ENCODE peak calls at places on chromosomes 12 and 14, in nine cellular contexts. W is left ventricle myocardium inferior; C is SJSA1; B is CD4-positive, alpha-beta T cell; N is neural progenitor cell; K is lung; E is fibroblast of lung; U is right cardiac atrium; L is hepatocyte. D is an unnamed sample. For H3K9me3, the result is how much of the 10 kb centered on the place peaks cover.

GRCh38 chr14:100476012-100476822 is 111.0 kb downstream of the BEGAIN start:
- DNase-seq in W (no peak), C (peak), B (no peak), N (no peak), K (no peak), E (peak), U (no peak), L (peak), D (no peak)

GRCh38 chr14:92549853-92550244 is 36.3 kb downstream of the RIN3 start:
- DNase-seq in W (peak), C (no peak), B (no peak), N (no peak), K (no peak), E (peak), U (peak), L (no peak), D (no peak)

GRCh38 chr12:94795520-94795919 is 145.2 kb upstream of the TMCC3 start:
- DNase-seq in W (no peak), C (peak), B (no peak), N (peak), K (no peak), E (peak), U (no peak), L (peak), D (no peak)

GRCh38 chr12:100499416-100499815 is 25.8 kb downstream of the NR1H4 start:
- DNase-seq in W (no peak), C (no peak), B (no peak), N (no peak), K (no peak), E (no peak), U (no peak), L (no peak), D (no peak)

GRCh38 chr12:92403210-92404175 is 257.8 kb upstream of the BTG1 start:
- DNase-seq in W (no peak), C (no peak), B (peak), N (no peak), K (no peak), E (no peak), U (no peak), L (no peak), D (no peak)

GRCh38 chr12:77122236-77122635 is 56.9 kb upstream of the E2F7 start:
- DNase-seq in W (no peak), C (peak), B (no peak), N (no peak), K (no peak), E (peak), U (no peak), L (peak), D (no peak)

GRCh38 chr12:112685321-112685720 is 106.2 kb upstream of the RPH3A start:
- DNase-seq in W (no peak), C (no peak), B (no peak), N (no peak), K (no peak), E (no peak), U (no peak), L (no peak), D (no peak)

GRCh38 chr14:101972126-101972785 is 7.9 kb downstream of the DYNC1H1 start:
- DNase-seq in W (peak), C (peak), B (no peak), N (no peak), K (peak), E (peak), U (peak), L (peak), D (no peak)

GRCh38 chr12:108004368-108004767 is 124.7 kb upstream of the WSCD2 start:
- DNase-seq in W (no peak), C (no peak), B (no peak), N (peak), K (no peak), E (no peak), U (no peak), L (peak), D (no peak)

GRCh38 chr12:19988918-19989317 is 379.4 kb upstream of the PDE3A start:
- DNase-seq in W (no peak), C (no peak), B (no peak), N (no peak), K (no peak), E (no peak), U (no peak), L (no peak), D (no peak)

GRCh38 chr14:51638071-51638944 is 13.4 kb upstream of the FRMD6 start:
- DNase-seq in W (no peak), C (peak), B (no peak), N (peak), K (peak), E (no peak), U (no peak), L (peak), D (no peak)

GRCh38 chr14:47674148-47674545 is 1.3 kb downstream of the MDGA2 start:
- DNase-seq in W (no peak), C (no peak), B (no peak), N (peak), K (no peak), E (no peak), U (no peak), L (peak), D (no peak)

GRCh38 chr12:23950775-23951391 is 1.4 kb upstream of the SOX5 start:
- DNase-seq in W (no peak), C (no peak), B (no peak), N (peak), K (no peak), E (peak), U (peak), L (peak), D (no peak)

GRCh38 chr12:42524716-42525115 is 64.8 kb downstream of the PRICKLE1 start:
- DNase-seq in W (no peak), C (no peak), B (no peak), N (no peak), K (no peak), E (no peak), U (no peak), L (no peak), D (no peak)

GRCh38 chr14:73879027-73879426 is 7.6 kb upstream of the ZNF410 start:
- DNase-seq in W (no peak), C (peak), B (no peak), N (no peak), K (no peak), E (peak), U (no peak), L (no peak), D (no peak)

GRCh38 chr14:72631401-72631800 is 262.5 kb downstream of the DPF3 start:
- DNase-seq in W (no peak), C (peak), B (no peak), N (no peak), K (no peak), E (no peak), U (no peak), L (no peak), D (peak)

GRCh38 chr14:76863724-76864407 is 37.7 kb downstream of the LRRC74A start:
- DNase-seq in W (peak), C (no peak), B (no peak), N (no peak), K (peak), E (no peak), U (peak), L (no peak), D (no peak)

GRCh38 chr12:129200576-129200975 is 347.3 kb downstream of the GLT1D1 start:
- DNase-seq in W (no peak), C (no peak), B (no peak), N (no peak), K (no peak), E (no peak), U (no peak), L (no peak), D (peak)

GRCh38 chr12:121858318-121858661 is 369 bp downstream of the HPD start:
- DNase-seq in W (no peak), C (no peak), B (no peak), N (no peak), K (no peak), E (no peak), U (no peak), L (no peak), D (no peak)

GRCh38 chr12:128637616-128638606 is 185.8 kb downstream of the SLC15A4 start:
- DNase-seq in W (no peak), C (no peak), B (no peak), N (no peak), K (no peak), E (no peak), U (no peak), L (peak), D (no peak)

GRCh38 chr14:104563742-104564615 is 15.6 kb upstream of the C14orf180 start:
- DNase-seq in W (peak), C (peak), B (peak), N (peak), K (peak), E (peak), U (peak), L (peak), D (no peak)

GRCh38 chr12:68641138-68641537 is 30.4 kb downstream of the RAP1B start:
- DNase-seq in W (no peak), C (no peak), B (peak), N (no peak), K (no peak), E (no peak), U (no peak), L (no peak), D (no peak)

GRCh38 chr14:90383126-90383730 is 13.6 kb upstream of the CALM1 start:
- DNase-seq in W (peak), C (peak), B (peak), N (peak), K (peak), E (peak), U (peak), L (peak), D (peak)

GRCh38 chr12:11174022-11174421 is 3.0 kb downstream of the SMIM10L1 start:
- DNase-seq in W (no peak), C (no peak), B (no peak), N (no peak), K (no peak), E (peak), U (no peak), L (no peak), D (no peak)

GRCh38 chr12:75961878-75962277 is 69.7 kb downstream of the PHLDA1 start:
- DNase-seq in W (no peak), C (no peak), B (no peak), N (no peak), K (no peak), E (no peak), U (no peak), L (no peak), D (no peak)

GRCh38 chr12:34299802-34300193 is 277.5 kb downstream of the ALG10 start:
- DNase-seq in W (no peak), C (no peak), B (no peak), N (no peak), K (no peak), E (no peak), U (peak), L (no peak), D (no peak)
- H3K9me3 ChIP-seq in W (under half), C (under half), B (under half), N (under half), K (half or more), E (under half), U (under half), L (under half), D (under half)

GRCh38 chr14:98937712-98938505 is 334.1 kb downstream of the BCL11B start:
- DNase-seq in W (no peak), C (no peak), B (peak), N (no peak), K (no peak), E (no peak), U (no peak), L (no peak), D (no peak)

GRCh38 chr14:98935921-98936320 is 336.1 kb downstream of the BCL11B start:
- DNase-seq in W (no peak), C (no peak), B (no peak), N (no peak), K (no peak), E (no peak), U (no peak), L (no peak), D (no peak)

GRCh38 chr14:98940693-98941437 is 331.1 kb downstream of the BCL11B start:
- DNase-seq in W (no peak), C (no peak), B (no peak), N (no peak), K (no peak), E (no peak), U (no peak), L (no peak), D (no peak)

GRCh38 chr14:98932436-98933325 is 339.3 kb downstream of the BCL11B start:
- DNase-seq in W (no peak), C (no peak), B (no peak), N (no peak), K (no peak), E (no peak), U (no peak), L (no peak), D (no peak)

GRCh38 chr14:98937021-98937420 is 335.0 kb downstream of the BCL11B start:
- DNase-seq in W (no peak), C (no peak), B (no peak), N (no peak), K (no peak), E (no peak), U (no peak), L (no peak), D (no peak)
- H3K9me3 ChIP-seq in W (under half), C (under half), B (under half), N (under half), K (under half), E (under half), U (under half), L (under half), D (under half)

GRCh38 chr12:132279184-132279889 is 50.1 kb downstream of the GALNT9 start:
- DNase-seq in W (peak), C (no peak), B (no peak), N (no peak), K (peak), E (peak), U (peak), L (peak), D (no peak)

GRCh38 chr12:132278421-132279183 is 50.8 kb downstream of the GALNT9 start:
- DNase-seq in W (no peak), C (no peak), B (no peak), N (no peak), K (no peak), E (no peak), U (peak), L (no peak), D (no peak)

GRCh38 chr12:132277374-132277801 is 52.0 kb downstream of the GALNT9 start:
- DNase-seq in W (no peak), C (no peak), B (no peak), N (no peak), K (no peak), E (no peak), U (peak), L (no peak), D (no peak)

GRCh38 chr12:132276720-132277373 is 52.5 kb downstream of the GALNT9 start:
- DNase-seq in W (no peak), C (no peak), B (no peak), N (no peak), K (no peak), E (no peak), U (no peak), L (no peak), D (no peak)

DNA sequence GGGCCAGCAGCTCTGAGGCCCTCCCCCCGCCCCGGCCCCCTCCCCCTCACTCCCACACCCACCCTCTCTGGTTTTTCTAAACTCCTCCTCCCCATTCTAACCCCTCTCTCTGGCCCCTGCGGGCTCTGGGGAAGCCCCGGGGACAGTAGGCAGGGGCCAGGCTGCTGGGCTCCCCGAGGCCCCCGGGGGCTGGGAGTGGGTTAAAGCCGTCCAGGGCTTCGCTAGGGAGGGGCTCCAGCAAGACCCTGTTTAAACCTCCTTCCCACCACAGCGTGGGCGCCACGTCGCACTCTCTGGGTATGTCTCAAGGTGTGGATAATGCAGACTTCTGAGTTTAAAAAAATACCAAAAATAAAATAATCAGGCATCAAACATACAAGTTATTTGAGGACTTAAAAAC is 51.4 kb downstream of the GALNT9 start:
- DNase-seq in W (no peak), C (no peak), B (no peak), N (no peak), K (no peak), E (no peak), U (peak), L (no peak), D (no peak)
- H3K9me3 ChIP-seq in W (under half), C (under half), B (under half), N (under half), K (under half), E (under half), U (under half), L (under half), D (under half)

DNA sequence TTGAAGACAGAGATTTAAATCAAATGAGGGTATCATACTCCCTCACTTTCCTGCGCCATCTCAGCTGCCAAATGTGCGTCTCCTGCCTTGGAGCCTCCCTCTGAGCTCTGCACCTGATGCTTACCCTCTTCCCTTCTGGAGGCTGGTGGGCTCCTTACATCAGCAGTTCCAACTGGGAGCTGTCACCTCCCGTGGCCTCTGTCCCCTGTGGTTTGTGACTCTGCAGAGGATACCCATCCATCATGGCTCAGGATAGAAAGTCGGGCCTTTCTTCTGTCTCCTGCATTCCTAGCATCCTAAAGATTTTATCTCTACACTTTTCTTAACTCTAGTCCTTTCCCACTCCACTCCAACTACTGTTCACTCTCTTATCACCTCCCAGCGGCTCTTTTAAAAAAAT is 570.6 kb downstream of the BCL11B start:
- DNase-seq in W (no peak), C (no peak), B (no peak), N (no peak), K (no peak), E (no peak), U (no peak), L (no peak), D (peak)
- H3K9me3 ChIP-seq in W (under half), C (under half), B (under half), N (under half), K (under half), E (under half), U (under half), L (under half), D (under half)

DNA sequence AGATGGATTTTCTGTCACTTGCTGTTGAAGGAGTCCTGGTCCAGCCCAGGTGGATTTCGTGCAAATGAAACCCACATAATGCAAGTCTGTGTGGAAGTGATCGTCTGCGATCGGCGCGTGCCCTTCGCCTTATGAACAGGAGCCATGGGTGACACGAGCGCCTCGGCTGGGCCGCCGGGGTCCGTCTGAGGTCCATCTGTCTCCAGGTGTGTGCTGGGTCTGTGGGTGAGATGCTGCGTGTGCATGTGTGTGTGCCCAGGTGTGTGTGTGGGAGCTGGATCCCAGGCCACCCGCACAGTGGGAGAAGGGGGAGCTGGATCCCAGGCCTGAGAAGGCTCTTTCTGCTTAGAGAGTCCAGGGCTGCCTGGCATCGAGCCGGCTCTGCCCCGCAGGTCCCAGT is 53.8 kb downstream of the GALNT9 start:
- DNase-seq in W (no peak), C (no peak), B (no peak), N (no peak), K (no peak), E (no peak), U (peak), L (no peak), D (no peak)
- H3K9me3 ChIP-seq in W (under half), C (under half), B (under half), N (under half), K (under half), E (under half), U (under half), L (under half), D (under half)

DNA sequence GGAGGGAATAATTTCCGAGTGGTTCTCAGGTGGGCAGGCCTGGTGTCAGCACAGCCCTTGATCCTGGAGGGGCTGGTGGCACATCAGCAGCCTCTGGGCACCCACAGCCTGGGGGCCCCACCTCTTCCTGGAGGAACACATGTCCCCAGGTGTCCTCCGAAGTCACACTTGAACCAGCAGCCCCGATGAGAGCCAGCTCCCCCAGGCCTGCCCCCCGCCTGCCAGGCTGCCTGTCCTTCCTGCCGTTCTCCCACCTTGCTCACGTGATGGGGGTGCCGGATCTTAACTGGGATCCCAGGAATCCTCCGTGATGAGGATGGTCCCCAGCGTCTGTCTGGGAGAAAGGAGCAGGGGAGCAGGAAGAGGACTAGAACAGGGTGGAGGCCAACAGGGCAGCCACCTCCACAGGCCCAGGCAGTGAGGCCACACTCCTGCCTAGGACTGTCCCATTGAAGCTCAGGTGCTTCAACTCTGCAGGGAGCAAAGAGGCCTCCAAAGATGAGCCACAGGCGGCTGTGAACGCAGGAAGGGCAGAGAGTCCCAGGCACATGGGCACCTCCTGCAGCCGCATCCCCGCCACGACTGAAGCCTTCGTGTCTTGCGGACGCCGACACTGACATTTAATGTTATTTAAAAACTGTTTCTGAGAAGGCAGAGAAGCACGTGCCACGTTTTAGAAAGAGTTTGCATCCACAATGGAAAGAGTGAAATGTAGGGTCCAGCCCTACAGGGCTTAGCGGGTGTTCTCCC is 77.5 kb downstream of the GALNT9 start:
- DNase-seq in W (no peak), C (no peak), B (no peak), N (no peak), K (no peak), E (no peak), U (peak), L (no peak), D (no peak)
- H3K9me3 ChIP-seq in W (under half), C (under half), B (under half), N (under half), K (under half), E (under half), U (under half), L (under half), D (under half)

D was measured in vagina.